ENCODE peak calls at places on chromosome 22, in seven cellular contexts. J, L, Z, X, T, N and Y are unnamed samples.

GRCh38 chr22:45563362-45564040 is 60.8 kb downstream of the FBLN1 start:
- DNase-seq in L (no peak), X (no peak), Z (no peak), N (no peak), J (no peak), T (no peak), Y (no peak)

GRCh38 chr22:24703101-24703500 is 71.4 kb downstream of the PIWIL3 start:
- DNase-seq in N (peak; percentile 38), T (peak; percentile 40), J (peak; percentile 69), L (no peak), X (no peak), Z (no peak), Y (peak; percentile 57)

GRCh38 chr22:48555606-48556005 is 1272.1 kb downstream of the BRD1 start:
- DNase-seq in N (no peak), T (no peak), L (no peak), Z (no peak), J (no peak), X (no peak), Y (no peak)

GRCh38 chr22:39251762-39252460 is 7.1 kb upstream of the PDGFB start:
- DNase-seq in Z (no peak), T (peak; percentile 62), J (no peak), X (peak; percentile 43), N (no peak), L (no peak), Y (peak; percentile 73)

GRCh38 chr22:20793386-20794131 is 19.6 kb downstream of the SERPIND1 start:
- DNase-seq in L (no peak), J (no peak), Z (no peak), X (no peak), N (no peak), T (no peak), Y (peak; percentile 24)

GRCh38 chr22:45240137-45240809 is 421 bp downstream of the KIAA0930 start:
- DNase-seq in Z (peak; percentile 23), L (no peak), X (no peak), T (no peak), N (peak; percentile 65), J (peak; percentile 37), Y (no peak)

GRCh38 chr22:24310969-24311368 is 40.3 kb downstream of the SPECC1L start:
- DNase-seq in T (no peak), J (no peak), X (no peak), L (no peak), Z (no peak), N (no peak), Y (no peak)

GRCh38 chr22:32823024-32823730 is 21.7 kb downstream of the TIMP3 start:
- DNase-seq in L (no peak), T (peak; percentile 53), Z (no peak), N (peak; percentile 70), J (no peak), X (no peak), Y (peak; percentile 36)

GRCh38 chr22:31530816-31531180 is 34.5 kb downstream of the SFI1 start:
- DNase-seq in J (no peak), X (no peak), L (no peak), Z (no peak), T (no peak), N (no peak), Y (no peak)

GRCh38 chr22:28813772-28814518 is 13.6 kb upstream of the XBP1 start:
- DNase-seq in X (peak; percentile 55), Z (no peak), L (peak; percentile 39), N (no peak), T (peak; percentile 83), J (no peak), Y (peak; percentile 88)

GRCh38 chr22:44151661-44152060 is 29.1 kb upstream of the PARVG start:
- DNase-seq in Z (no peak), N (no peak), L (no peak), X (no peak), J (no peak), T (no peak), Y (no peak)

GRCh38 chr22:38397189-38398097 is 57.6 kb downstream of the KCNJ4 start:
- DNase-seq in T (no peak), X (peak; percentile 45), L (peak; percentile 23), N (peak; percentile 85), Z (peak; percentile 21), J (peak; percentile 73), Y (peak; percentile 40)

GRCh38 chr22:39706406-39707150 is 136.0 kb downstream of the CACNA1I start:
- DNase-seq in N (no peak), X (no peak), J (no peak), T (no peak), Z (no peak), L (no peak), Y (no peak)

GRCh38 chr22:38314140-38314991 is 2.9 kb downstream of the CSNK1E start:
- DNase-seq in J (no peak), Z (peak; percentile 9), L (no peak), X (no peak), N (no peak), T (no peak), Y (no peak)

GRCh38 chr22:41538583-41538982 is 5.7 kb downstream of the POLR3H start:
- DNase-seq in Z (no peak), X (no peak), L (no peak), J (no peak), N (no peak), T (no peak), Y (no peak)

GRCh38 chr22:45242778-45243191 is 2.1 kb upstream of the KIAA0930 start:
- DNase-seq in T (peak; percentile 88), X (peak; percentile 58), N (no peak), J (peak; percentile 21), Z (peak; percentile 36), L (no peak), Y (peak; percentile 72)

GRCh38 chr22:37282385-37282677 is at the start of gene CYTH4:
- DNase-seq in J (peak; percentile 73), T (peak; percentile 70), Z (peak; percentile 28), X (no peak), N (no peak), L (no peak), Y (peak; percentile 28)

GRCh38 chr22:49798486-49799151 is 29.1 kb downstream of the BRD1 start:
- DNase-seq in X (no peak), T (no peak), J (no peak), Z (no peak), N (no peak), L (no peak), Y (no peak)

GRCh38 chr22:49803134-49803533 is 24.5 kb downstream of the BRD1 start:
- DNase-seq in N (no peak), X (no peak), Z (no peak), T (no peak), J (no peak), L (no peak), Y (no peak)

GRCh38 chr22:49801391-49802060 is 26.1 kb downstream of the BRD1 start:
- DNase-seq in X (no peak), Z (no peak), N (no peak), T (no peak), J (no peak), L (no peak), Y (no peak)

GRCh38 chr22:49799431-49800075 is 28.1 kb downstream of the BRD1 start:
- DNase-seq in N (no peak), T (no peak), J (no peak), L (no peak), Z (no peak), X (no peak), Y (no peak)

DNA sequence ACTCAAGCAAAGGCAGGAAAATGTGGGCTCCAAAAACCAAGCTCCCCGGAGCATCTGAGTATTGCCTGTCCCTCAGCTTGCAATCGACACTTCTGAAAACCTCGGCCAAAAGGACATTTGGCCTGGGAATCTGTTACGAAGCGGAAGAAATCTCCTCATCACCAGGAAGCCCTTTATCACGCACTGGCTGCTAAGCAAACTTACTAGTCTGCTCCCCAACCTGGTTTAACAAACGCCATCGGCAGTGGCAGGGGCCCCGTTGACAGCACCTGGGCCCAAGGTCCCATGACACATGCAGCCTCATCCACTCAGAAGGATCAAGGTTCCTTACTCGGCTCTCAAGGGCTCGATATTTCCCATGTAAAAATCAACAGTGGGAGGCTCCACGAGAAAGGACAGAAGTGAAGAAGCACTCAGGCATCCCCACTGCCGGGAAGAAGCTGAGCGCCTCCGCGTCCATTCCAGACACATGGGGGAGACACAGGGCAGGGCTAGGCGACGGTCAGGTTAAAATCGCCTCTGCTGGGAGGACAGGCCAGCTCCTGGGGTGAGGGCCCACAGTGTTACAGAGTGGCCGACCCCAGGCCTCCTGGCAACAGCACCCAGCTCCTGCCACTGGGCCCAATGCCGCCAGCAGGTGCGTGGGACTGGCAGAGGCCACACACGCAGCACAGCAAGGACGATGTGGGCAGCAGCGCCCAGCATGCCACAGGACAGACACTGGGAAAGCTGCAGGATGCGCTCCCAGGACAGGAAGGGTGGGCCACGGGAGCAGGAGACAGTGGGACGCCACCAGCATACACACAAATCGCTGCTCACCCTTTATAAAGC is 27.1 kb downstream of the BRD1 start:
- DNase-seq in J (peak; percentile 49), N (no peak), L (no peak), X (no peak), T (no peak), Z (no peak), Y (no peak)
- H3K36me3 ChIP-seq in J (peaks cover 63% of the 10 kb centered on the region), N (peaks cover 28% of the 10 kb centered on the region), L (peaks cover 25% of the 10 kb centered on the region), X (peaks cover 4% of the 10 kb centered on the region), T (peaks cover 90% of the 10 kb centered on the region), Z (peaks cover 15% of the 10 kb centered on the region), Y (peaks cover 23% of the 10 kb centered on the region)

DNA sequence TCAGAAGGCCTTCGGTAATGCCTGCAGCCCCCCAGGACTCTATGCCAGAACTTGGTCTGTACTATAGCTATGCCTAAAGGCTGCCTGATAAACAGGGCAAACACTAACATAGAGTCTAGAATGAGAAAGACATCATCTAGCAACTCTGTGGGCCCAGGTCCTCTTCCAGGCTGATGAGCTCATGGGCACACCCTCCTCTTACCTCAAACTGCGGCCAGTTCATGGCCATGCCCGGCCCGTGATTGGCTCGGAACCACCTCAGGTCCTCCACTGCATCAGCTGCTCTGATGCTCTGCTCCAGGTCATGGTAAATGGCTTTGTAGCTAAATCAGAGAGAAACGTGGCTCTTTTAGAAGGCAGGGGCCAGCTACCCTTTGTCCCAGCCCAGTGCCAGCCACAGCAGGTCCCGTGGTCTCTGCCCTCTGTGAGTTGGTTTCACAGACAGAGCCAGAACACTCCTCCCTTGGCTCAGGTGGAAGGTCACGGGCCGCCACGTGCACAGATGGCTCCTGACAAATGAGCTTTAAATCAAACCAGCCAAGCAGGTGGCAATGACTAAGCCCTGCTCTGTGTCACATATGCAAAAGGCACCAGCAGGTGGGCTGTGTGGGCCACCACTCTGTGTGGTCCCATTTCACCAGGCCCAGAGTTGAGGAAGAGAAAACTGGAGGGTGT is 25.0 kb upstream of the ARFGAP3 start:
- DNase-seq in L (no peak), J (no peak), T (peak; percentile 69), N (no peak), X (no peak), Z (no peak), Y (peak; percentile 91)
- TF ChIP-seq POLR2A in L (no peak), J (no peak), T (no peak), N (no peak), X (no peak), Z (no peak), Y (peak; percentile 82)

DNA sequence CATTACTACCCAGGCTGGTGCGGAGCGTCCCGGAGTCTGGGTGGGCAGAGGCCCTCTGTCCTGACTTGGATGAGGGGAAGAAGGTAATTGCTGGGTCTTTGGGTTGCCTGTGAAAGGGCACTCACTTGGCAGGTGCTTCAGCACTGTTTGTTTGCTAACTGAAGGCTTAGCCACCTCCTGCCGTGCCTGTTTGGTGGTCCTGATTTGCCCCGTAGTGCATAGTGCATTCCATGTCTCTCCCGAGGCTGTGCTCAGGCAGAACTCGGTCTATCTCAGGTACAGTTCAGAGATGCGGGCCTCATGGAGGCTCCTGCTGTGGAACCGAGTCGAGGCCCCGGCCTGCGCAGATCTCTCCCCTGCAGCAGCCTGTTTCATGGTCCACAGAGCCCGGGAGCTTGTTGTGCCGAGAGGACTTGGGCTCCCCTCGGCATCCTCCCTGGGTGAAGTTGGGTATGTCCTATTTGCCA is 146.2 kb downstream of the TBC1D22A start:
- DNase-seq in J (no peak), X (no peak), L (no peak), N (peak; percentile 45), Z (no peak), T (no peak), Y (no peak)
- H3K36me3 ChIP-seq in J (peaks cover 27% of the 10 kb centered on the region), X (no peaks in the 10 kb centered on the region), L (no peaks in the 10 kb centered on the region), N (no peaks in the 10 kb centered on the region), Z (no peaks in the 10 kb centered on the region), T (peaks cover 43% of the 10 kb centered on the region), Y (peaks cover 4% of the 10 kb centered on the region)

GRCh38 chr22:35312198-35313059 is 12.7 kb downstream of the TOM1 start:
- DNase-seq in N (no peak), L (no peak), X (no peak), Z (peak; percentile 30), J (peak; percentile 63), T (no peak), Y (peak; percentile 57)
- TF ChIP-seq POLR2A in N (no peak), L (no peak), X (no peak), Z (no peak), J (no peak), T (no peak), Y (no peak)